ENCODE peak calls at places on chromosomes 5 and 9, in seven cellular contexts. F, S, X, Y, P, N and J are unnamed samples. For H3K4me1, the result is how much of the 10 kb centered on the place peaks cover.

GRCh38 chr5:92568522-92568921 is 1012.5 kb downstream of the NR2F1-AS1 start:
- DNase-seq in F (no peak), P (no peak), Y (no peak), S (no peak), X (no peak), N (no peak), J (no peak)

GRCh38 chr5:44740655-44741054 is 68.1 kb upstream of the MRPS30 start:
- DNase-seq in N (no peak), S (peak), Y (no peak), X (peak), F (peak), P (no peak), J (no peak)

GRCh38 chr5:1004598-1005361 is 3.8 kb upstream of the NKD2 start:
- DNase-seq in P (no peak), F (no peak), Y (peak), X (peak), S (peak), N (peak), J (no peak)

GRCh38 chr9:121317737-121318630 is 50.0 kb downstream of the GSN start:
- DNase-seq in F (no peak), X (no peak), N (no peak), Y (no peak), S (no peak), P (no peak), J (no peak)

GRCh38 chr5:127303404-127303803 is 12.8 kb downstream of the MEGF10 start:
- DNase-seq in S (no peak), P (no peak), F (no peak), N (no peak), X (no peak), Y (no peak), J (no peak)

GRCh38 chr5:74257645-74258328 is 382.7 kb downstream of the ENC1 start:
- DNase-seq in N (peak), Y (peak), S (peak), P (no peak), X (no peak), F (no peak), J (peak)

GRCh38 chr5:56123531-56124243 is 109.4 kb downstream of the ANKRD55 start:
- DNase-seq in Y (no peak), X (peak), P (peak), F (peak), S (peak), N (peak), J (peak)

GRCh38 chr9:91886433-91887031 is 63.5 kb downstream of the ROR2 start:
- DNase-seq in S (peak), X (peak), F (no peak), Y (no peak), P (no peak), N (no peak), J (no peak)

GRCh38 chr9:133117271-133118178 is 3.5 kb downstream of the RALGDS start:
- DNase-seq in P (no peak), F (no peak), Y (no peak), X (no peak), S (no peak), N (peak), J (peak)

GRCh38 chr9:73869261-73869660 is 627.9 kb upstream of the RORB start:
- DNase-seq in F (peak), S (no peak), P (peak), N (peak), Y (peak), X (peak), J (peak)

GRCh38 chr9:8860925-8861324 is 1061.3 kb upstream of the DMAC1 start:
- DNase-seq in F (no peak), Y (no peak), N (peak), S (no peak), P (no peak), X (no peak), J (peak)

GRCh38 chr5:89613222-89613956 is 730.4 kb upstream of the MEF2C start:
- DNase-seq in F (peak), X (no peak), Y (peak), N (peak), S (no peak), P (no peak), J (peak)

GRCh38 chr5:153863941-153864340 is 174.8 kb downstream of the FAM114A2 start:
- DNase-seq in P (no peak), Y (no peak), X (no peak), F (no peak), N (no peak), S (no peak), J (no peak)

GRCh38 chr9:123266655-123267421 is 1.5 kb downstream of the STRBP start:
- DNase-seq in S (no peak), N (no peak), P (no peak), X (no peak), F (no peak), Y (no peak), J (no peak)

GRCh38 chr5:6900828-6901227 is 187.6 kb downstream of the TENT4A start:
- DNase-seq in S (peak), Y (no peak), N (no peak), P (peak), F (no peak), X (peak), J (no peak)

GRCh38 chr9:82124090-82124489 is 135.5 kb downstream of the SPATA31D1 start:
- DNase-seq in X (no peak), Y (no peak), N (peak), F (peak), S (no peak), P (no peak), J (peak)

GRCh38 chr9:92808726-92809451 is 44.3 kb upstream of the BICD2 start:
- DNase-seq in X (peak), Y (peak), N (peak), F (peak), P (peak), S (peak), J (peak)

GRCh38 chr5:137181685-137182084 is 317.4 kb downstream of the SPOCK1 start:
- DNase-seq in F (no peak), N (no peak), Y (no peak), S (no peak), X (no peak), P (no peak), J (no peak)

GRCh38 chr9:97427885-97428284 is 16.0 kb downstream of the TDRD7 start:
- DNase-seq in S (no peak), Y (no peak), F (no peak), P (no peak), N (no peak), X (no peak), J (no peak)

GRCh38 chr5:76615759-76616158 is 7.4 kb downstream of the F2RL2 start:
- DNase-seq in Y (no peak), N (peak), F (peak), P (no peak), S (no peak), X (no peak), J (no peak)

GRCh38 chr5:89173528-89173927 is 290.5 kb upstream of the MEF2C start:
- DNase-seq in Y (no peak), S (no peak), X (no peak), P (no peak), N (no peak), F (no peak), J (no peak)

GRCh38 chr5:1414311-1415058 is 30.8 kb downstream of the SLC6A3 start:
- DNase-seq in Y (no peak), P (no peak), N (no peak), S (peak), X (no peak), F (no peak), J (no peak)

GRCh38 chr5:124408738-124409453 is 337.5 kb downstream of the ZNF608 start:
- DNase-seq in X (peak), P (no peak), S (no peak), F (no peak), N (peak), Y (no peak), J (peak)

GRCh38 chr9:33719581-33720374 is 75.6 kb upstream of the PRSS3 start:
- DNase-seq in F (peak), N (no peak), P (peak), Y (peak), X (peak), S (peak), J (no peak)

GRCh38 chr5:6476313-6476661 is 27.6 kb downstream of the UBE2QL1 start:
- DNase-seq in X (no peak), S (no peak), P (no peak), Y (peak), N (no peak), F (no peak), J (no peak)

GRCh38 chr5:179870403-179870903 is 11.8 kb upstream of the MRNIP start:
- DNase-seq in X (peak), P (peak), F (no peak), S (peak), Y (no peak), N (peak), J (no peak)

GRCh38 chr9:89496645-89497044 is 1.3 kb downstream of the SEMA4D start:
- DNase-seq in N (no peak), S (no peak), F (no peak), X (no peak), Y (peak), P (no peak), J (no peak)

GRCh38 chr9:83424831-83425230 is 113.4 kb downstream of the FRMD3 start:
- DNase-seq in F (no peak), S (no peak), X (no peak), N (no peak), P (no peak), Y (no peak), J (no peak)

GRCh38 chr5:140111043-140111858 is 2.7 kb upstream of the PURA start:
- DNase-seq in S (peak), F (no peak), Y (no peak), N (no peak), X (peak), P (no peak), J (no peak)
- TF ChIP-seq EZH2 in S (peak), F (no peak), Y (no peak), N (no peak), X (peak), P (no peak), J (no peak)

DNA sequence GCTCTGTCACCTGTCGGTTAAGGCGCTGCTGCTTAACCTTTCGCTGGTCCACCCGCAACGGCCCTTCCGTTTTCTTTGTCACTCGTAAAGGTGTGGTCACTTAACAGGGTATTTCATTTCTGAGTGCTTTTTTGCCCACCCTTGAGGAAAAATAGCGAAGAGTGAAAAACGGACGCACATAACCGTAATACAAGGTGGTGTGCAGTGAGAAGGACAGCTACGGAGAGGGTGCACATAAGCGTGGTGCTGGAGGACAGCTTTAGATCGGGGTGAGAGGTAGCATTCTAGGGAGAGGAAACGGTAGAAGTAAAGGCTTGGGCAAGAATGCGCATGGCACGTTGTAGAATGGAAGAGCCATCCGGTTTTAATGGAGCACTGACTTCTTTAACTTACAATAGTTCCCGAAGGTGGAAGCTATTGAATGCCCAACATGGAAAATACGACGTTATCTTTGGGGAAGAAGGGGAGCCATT is 760 bp downstream of the CCT5 start:
- DNase-seq in N (peak), F (peak), P (no peak), Y (peak), S (no peak), X (peak), J (no peak)
- H3K4me2 ChIP-seq in N (peak), F (peak), P (peak), Y (peak), S (peak), X (peak), J (peak)

GRCh38 chr5:139654464-139654863 is 6.3 kb downstream of the CXXC5 start:
- DNase-seq in X (no peak), N (no peak), S (no peak), P (no peak), F (no peak), Y (no peak), J (no peak)

GRCh38 chr5:139654875-139655491 is 6.8 kb downstream of the CXXC5 start:
- DNase-seq in X (peak), F (no peak), P (no peak), S (no peak), Y (no peak), N (no peak), J (no peak)

GRCh38 chr5:139651863-139652787 is 4.0 kb downstream of the CXXC5 start:
- DNase-seq in N (peak), F (peak), X (peak), S (peak), P (no peak), Y (peak), J (peak)

GRCh38 chr5:139652788-139653241 is 4.7 kb downstream of the CXXC5 start:
- DNase-seq in X (no peak), Y (peak), F (no peak), S (no peak), N (peak), P (no peak), J (no peak)

GRCh38 chr5:139653616-139654015 is 5.5 kb downstream of the CXXC5 start:
- DNase-seq in N (no peak), X (peak), Y (no peak), P (no peak), F (no peak), S (peak), J (no peak)
- H3K4me1 ChIP-seq in N (under half), X (half or more), Y (under half), P (half or more), F (half or more), S (half or more), J (half or more)

GRCh38 chr9:126957687-126958053 is 43.1 kb downstream of the RALGPS1 start:
- DNase-seq in Y (no peak), S (no peak), X (no peak), F (peak), N (peak), P (no peak), J (peak)
- TF ChIP-seq EZH2 in Y (no peak), S (no peak), X (no peak), F (no peak), N (no peak), P (no peak), J (no peak)

GRCh38 chr9:114442022-114442421 is 54.2 kb upstream of the AKNA start:
- DNase-seq in F (no peak), X (no peak), Y (no peak), P (no peak), S (no peak), N (no peak), J (no peak)
- H3K4me2 ChIP-seq in F (no peak), X (no peak), Y (no peak), P (no peak), S (no peak), N (no peak), J (no peak)

DNA sequence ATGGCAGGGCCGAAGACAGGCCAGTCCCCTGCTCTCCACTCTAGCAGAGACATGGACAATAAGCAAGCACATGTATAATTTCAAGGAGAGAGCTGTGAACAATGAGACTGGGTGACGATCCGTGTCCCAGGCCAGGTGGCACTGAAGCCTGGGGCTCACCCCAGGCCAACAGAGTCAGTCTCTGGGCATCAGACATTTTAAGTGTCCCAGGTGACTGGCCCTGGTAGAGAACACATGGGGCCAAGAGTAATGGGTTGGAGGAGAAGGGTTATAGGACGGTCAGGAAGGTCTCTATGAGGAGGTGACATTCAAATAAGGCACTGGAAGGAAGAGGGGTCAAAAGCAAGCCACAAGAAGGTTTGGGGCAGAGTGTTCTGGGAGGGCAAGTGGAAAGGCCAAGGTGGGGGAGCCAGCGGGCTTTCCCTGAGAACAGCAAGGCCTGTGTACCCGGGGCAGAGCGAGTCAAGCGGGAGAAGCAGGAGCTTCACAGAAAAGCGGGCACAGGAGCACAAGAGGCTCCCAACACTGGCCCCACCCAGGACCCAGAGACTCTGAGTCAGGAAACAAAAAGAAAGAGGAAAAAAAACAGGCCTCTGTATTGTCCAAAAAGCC is 1.1 kb upstream of the AKNA start:
- DNase-seq in N (no peak), F (no peak), P (no peak), S (no peak), X (no peak), Y (no peak), J (no peak)
- H3K4me1 ChIP-seq in N (under half), F (under half), P (under half), S (under half), X (under half), Y (under half), J (under half)

GRCh38 chr5:54146390-54146789 is 164.0 kb downstream of the ARL15 start:
- DNase-seq in X (no peak), S (no peak), P (no peak), N (no peak), Y (no peak), F (no peak), J (no peak)
- TF ChIP-seq EZH2 in X (no peak), S (no peak), P (no peak), N (no peak), Y (no peak), F (no peak), J (no peak)

GRCh38 chr5:14187660-14188059 is 44.5 kb downstream of the TRIO start:
- DNase-seq in F (no peak), X (no peak), P (no peak), S (no peak), N (peak), Y (no peak), J (peak)

GRCh38 chr5:14184725-14185124 is 41.6 kb downstream of the TRIO start:
- DNase-seq in N (peak), Y (no peak), S (no peak), X (no peak), P (no peak), F (no peak), J (peak)

GRCh38 chr5:14185336-14186131 is 42.4 kb downstream of the TRIO start:
- DNase-seq in N (peak), Y (no peak), S (no peak), X (no peak), F (peak), P (no peak), J (peak)

GRCh38 chr5:14187157-14187556 is 44.0 kb downstream of the TRIO start:
- DNase-seq in N (no peak), F (no peak), Y (no peak), S (no peak), X (no peak), P (no peak), J (no peak)

GRCh38 chr5:14186132-14186830 is 43.1 kb downstream of the TRIO start:
- DNase-seq in N (peak), P (no peak), S (no peak), F (peak), Y (no peak), X (no peak), J (peak)
- H3K4me2 ChIP-seq in N (peak), P (no peak), S (no peak), F (peak), Y (no peak), X (no peak), J (peak)

GRCh38 chr5:116527587-116527986 is 47.0 kb downstream of the SEMA6A start:
- DNase-seq in S (no peak), Y (no peak), P (no peak), X (no peak), F (no peak), N (no peak), J (no peak)
- H3K4me1 ChIP-seq in S (half or more), Y (under half), P (half or more), X (half or more), F (under half), N (under half), J (under half)